ENCODE peak calls at places on chromosome X, in six cellular contexts. V is HCT116, I is HepG2, W is K562, P is GM12878, U is H1. N is an unnamed sample.

GRCh38 chrX:134444681-134445080 is 15.3 kb upstream of the HPRT1 start:
- DNase-seq in V (no peak), I (no peak), W (no peak), P (no peak), U (no peak), N (no peak)

GRCh38 chrX:70826715-70827114 is 81.8 kb downstream of the TEX11 start:
- DNase-seq in V (no peak), I (no peak), W (no peak), P (no peak), U (no peak), N (no peak)

GRCh38 chrX:10414106-10414824 is 206.1 kb downstream of the MID1 start:
- DNase-seq in V (no peak), I (no peak), W (no peak), P (no peak), U (no peak), N (no peak)

GRCh38 chrX:129522184-129523059 is 868 bp downstream of the SMARCA1 start:
- DNase-seq in V (peak), I (peak), W (peak), P (no peak), U (no peak), N (peak)

GRCh38 chrX:9525511-9526248 is 60.8 kb downstream of the TBL1X start:
- DNase-seq in V (no peak), I (no peak), W (no peak), P (no peak), U (no peak), N (no peak)

GRCh38 chrX:29617725-29618124 is 597.6 kb upstream of the MAGEB2 start:
- DNase-seq in V (no peak), I (no peak), W (no peak), P (no peak), U (no peak), N (no peak)

GRCh38 chrX:11380187-11380586 is 87.0 kb downstream of the AMELX start:
- DNase-seq in V (no peak), I (no peak), W (no peak), P (no peak), U (no peak), N (no peak)

GRCh38 chrX:103431316-103431715 is 55.0 kb downstream of the BEX3 start:
- DNase-seq in V (no peak), I (no peak), W (no peak), P (no peak), U (no peak), N (no peak)

GRCh38 chrX:97030947-97031346 is 147.2 kb downstream of the RPA4 start:
- DNase-seq in V (no peak), I (no peak), W (no peak), P (no peak), U (no peak), N (no peak)

GRCh38 chrX:136353519-136354095 is 52.8 kb downstream of the ADGRG4 start:
- DNase-seq in V (peak), I (no peak), W (no peak), P (no peak), U (no peak), N (no peak)

GRCh38 chrX:40171513-40172168 is 73.9 kb upstream of the BCOR start:
- DNase-seq in V (no peak), I (no peak), W (no peak), P (no peak), U (no peak), N (no peak)

GRCh38 chrX:16628954-16629595 is 20.9 kb upstream of the S100G start:
- DNase-seq in V (no peak), I (no peak), W (peak), P (no peak), U (no peak), N (peak)

GRCh38 chrX:9329056-9329455 is 135.8 kb upstream of the TBL1X start:
- DNase-seq in V (no peak), I (no peak), W (no peak), P (no peak), U (no peak), N (no peak)

GRCh38 chrX:143634373-143634685 is 1.6 kb downstream of the SLITRK4 start:
- DNase-seq in V (no peak), I (no peak), W (no peak), P (no peak), U (no peak), N (no peak)

GRCh38 chrX:1836683-1837082 is 221.8 kb downstream of the ASMT start:
- DNase-seq in V (no peak), I (no peak), W (no peak), P (no peak), U (no peak), N (no peak)

GRCh38 chrX:15674899-15675489 is 10.4 kb upstream of the CLTRN start:
- DNase-seq in V (peak), I (peak), W (peak), P (peak), U (no peak), N (peak)

GRCh38 chrX:54758114-54759055 is 39.7 kb downstream of the ITIH6 start:
- DNase-seq in V (no peak), I (no peak), W (no peak), P (no peak), U (no peak), N (no peak)

GRCh38 chrX:12379666-12380065 is 241.4 kb downstream of the FRMPD4 start:
- DNase-seq in V (no peak), I (no peak), W (no peak), P (no peak), U (no peak), N (no peak)

GRCh38 chrX:97372006-97372766 is 488.5 kb downstream of the RPA4 start:
- DNase-seq in V (no peak), I (no peak), W (no peak), P (no peak), U (no peak), N (no peak)

GRCh38 chrX:135295238-135295943 is 13.9 kb upstream of the ETDC start:
- DNase-seq in V (no peak), I (no peak), W (no peak), P (peak), U (peak), N (peak)

GRCh38 chrX:41352329-41352801 is 18.4 kb downstream of the DDX3X start:
- DNase-seq in V (no peak), I (no peak), W (no peak), P (no peak), U (no peak), N (no peak)

GRCh38 chrX:37423864-37424569 is 74.9 kb downstream of the PRRG1 start:
- DNase-seq in V (no peak), I (no peak), W (no peak), P (no peak), U (no peak), N (no peak)

GRCh38 chrX:38561951-38562719 is 793 bp downstream of the TSPAN7 start:
- DNase-seq in V (no peak), I (peak), W (no peak), P (no peak), U (no peak), N (peak)

GRCh38 chrX:72001906-72002305 is 91.3 kb downstream of the NHSL2 start:
- DNase-seq in V (no peak), I (no peak), W (no peak), P (no peak), U (no peak), N (no peak)

GRCh38 chrX:105502336-105502735 is 281.8 kb upstream of the TEX13A start:
- DNase-seq in V (no peak), I (no peak), W (no peak), P (no peak), U (no peak), N (no peak)

GRCh38 chrX:1537031-1537715 is at the start of gene P2RY8:
- DNase-seq in V (no peak), I (peak), W (no peak), P (peak), U (no peak), N (no peak)

GRCh38 chrX:72126048-72126415 is 5.7 kb downstream of the RTL5 start:
- DNase-seq in V (no peak), I (no peak), W (no peak), P (no peak), U (no peak), N (no peak)

GRCh38 chrX:57453901-57454300 is 137.9 kb upstream of the ZXDB start:
- DNase-seq in V (no peak), I (peak), W (peak), P (peak), U (peak), N (no peak)

GRCh38 chrX:26466387-26466786 is 250.4 kb downstream of the MAGEB5 start:
- DNase-seq in V (no peak), I (no peak), W (no peak), P (no peak), U (no peak), N (no peak)

GRCh38 chrX:113973706-113974105 is 610.2 kb upstream of the HTR2C start:
- DNase-seq in V (no peak), I (no peak), W (no peak), P (no peak), U (no peak), N (no peak)

GRCh38 chrX:18643243-18643642 is 28.7 kb downstream of the RS1 start:
- DNase-seq in V (no peak), I (no peak), W (no peak), P (no peak), U (no peak), N (no peak)

GRCh38 chrX:108198420-108198819 is 106.8 kb downstream of the ATG4A start:
- DNase-seq in V (no peak), I (no peak), W (no peak), P (no peak), U (no peak), N (no peak)

GRCh38 chrX:3176439-3176820 is 135.2 kb downstream of the ARSF start:
- DNase-seq in V (no peak), I (no peak), W (no peak), P (no peak), U (no peak), N (no peak)

GRCh38 chrX:152635941-152636340 is 1.8 kb upstream of the GABRQ start:
- DNase-seq in V (peak), I (peak), W (peak), P (no peak), U (no peak), N (peak)

GRCh38 chrX:136608295-136608933 is 39.5 kb upstream of the CD40LG start:
- DNase-seq in V (peak), I (no peak), W (no peak), P (no peak), U (no peak), N (peak)

GRCh38 chrX:150293311-150294013 is 69.7 kb upstream of the MAMLD1 start:
- DNase-seq in V (no peak), I (no peak), W (no peak), P (no peak), U (no peak), N (no peak)

GRCh38 chrX:56572975-56573374 is 9.5 kb downstream of the UBQLN2 start:
- DNase-seq in V (no peak), I (no peak), W (no peak), P (no peak), U (no peak), N (no peak)

GRCh38 chrX:131279197-131279596 is 9.9 kb downstream of the IGSF1 start:
- DNase-seq in V (no peak), I (no peak), W (no peak), P (no peak), U (no peak), N (no peak)

GRCh38 chrX:114532093-114532805 is 51.6 kb upstream of the HTR2C start:
- DNase-seq in V (no peak), I (no peak), W (no peak), P (no peak), U (no peak), N (no peak)

GRCh38 chrX:53445977-53446376 is 11.8 kb upstream of the HSD17B10 start:
- DNase-seq in V (no peak), I (peak), W (peak), P (no peak), U (no peak), N (peak)
- TF ChIP-seq ATF3 in V (no peak), I (no peak), W (no peak), P (no peak), U (no peak), N (no peak)

GRCh38 chrX:120260369-120260768 is 9.8 kb downstream of the ZBTB33 start:
- DNase-seq in V (no peak), I (no peak), W (no peak), P (no peak), U (no peak), N (no peak)
- TF ChIP-seq ATF3 in V (no peak), I (no peak), W (no peak), P (no peak), U (no peak), N (no peak)

DNA sequence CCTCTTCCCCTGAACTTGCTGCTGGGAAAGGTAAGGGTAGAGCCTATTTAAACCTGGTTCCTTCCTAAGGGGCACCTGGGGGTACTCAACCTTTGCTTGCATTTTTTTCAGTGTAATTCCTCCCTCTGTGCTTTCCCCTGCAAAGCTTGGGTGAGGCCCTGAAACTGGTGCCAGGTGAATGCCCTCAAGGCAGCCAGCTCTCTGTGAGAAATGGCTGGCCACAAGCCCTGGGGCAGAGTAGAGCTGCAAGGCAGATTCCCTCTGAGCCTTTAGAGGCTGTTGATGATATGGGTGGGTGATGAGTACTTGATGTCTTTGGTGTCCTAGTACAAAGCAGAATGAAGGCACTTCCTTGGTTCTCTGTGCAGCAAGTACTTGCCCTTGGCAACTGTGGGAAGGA is 125.4 kb upstream of the DGKK start:
- DNase-seq in V (no peak), I (no peak), W (no peak), P (no peak), U (no peak), N (no peak)
- TF ChIP-seq ATF3 in V (no peak), I (no peak), W (no peak), P (no peak), U (no peak), N (no peak)

GRCh38 chrX:120761810-120762209 is 113.9 kb downstream of the CT47B1 start:
- DNase-seq in V (no peak), I (peak), W (no peak), P (no peak), U (no peak), N (no peak)
- TF ChIP-seq ATF3 in V (no peak), I (no peak), W (no peak), P (no peak), U (no peak), N (no peak)

GRCh38 chrX:65990702-65991101 is 49.2 kb downstream of the VSIG4 start:
- DNase-seq in V (no peak), I (no peak), W (no peak), P (no peak), U (no peak), N (no peak)

GRCh38 chrX:65987856-65988255 is 52.0 kb downstream of the VSIG4 start:
- DNase-seq in V (no peak), I (no peak), W (no peak), P (no peak), U (no peak), N (no peak)

GRCh38 chrX:65985211-65985610 is 54.7 kb downstream of the VSIG4 start:
- DNase-seq in V (no peak), I (no peak), W (peak), P (no peak), U (no peak), N (no peak)

GRCh38 chrX:65985922-65986588 is 53.8 kb downstream of the VSIG4 start:
- DNase-seq in V (peak), I (peak), W (peak), P (peak), U (no peak), N (peak)
- TF ChIP-seq ATF3 in V (no peak), I (no peak), W (peak), P (no peak), U (no peak), N (no peak)